ENCODE peak calls at places on chromosomes 13 and 19, in five cellular contexts. X is cortex of kidney; Z is thoracic aorta; H is HCT116; E is activated CD4-positive, alpha-beta T cell treated with anti-CD3 and anti-CD28 coated beads, Interleukin-2, amount 50 U/mL, for 1 hour. Q is an unnamed sample.

GRCh38 chr13:48624858-48625257 is 28.9 kb upstream of the CYSLTR2 start:
- DNase-seq in E (no peak), Z (no peak), H (no peak), X (no peak), Q (no peak)

GRCh38 chr13:61144834-61145593 is 270.6 kb downstream of the PCDH20 start:
- DNase-seq in E (no peak), Z (no peak), H (no peak), X (no peak), Q (no peak)

GRCh38 chr19:10334340-10335148 is 1.2 kb upstream of the RAVER1 start:
- DNase-seq in E (peak), X (peak), H (peak), Z (peak), Q (peak)

GRCh38 chr19:18883530-18884304 is 12.2 kb downstream of the CERS1 start:
- DNase-seq in Z (no peak), X (no peak), E (no peak), H (no peak), Q (no peak)

GRCh38 chr19:52343548-52343947 is 7.5 kb downstream of the ZNF610 start:
- DNase-seq in X (no peak), E (peak), H (peak), Z (no peak), Q (peak)

GRCh38 chr19:45276284-45276687 is 25.2 kb downstream of the MARK4 start:
- DNase-seq in Z (no peak), H (no peak), E (no peak), X (no peak), Q (no peak)

GRCh38 chr13:52026246-52026626 is 1.7 kb downstream of the UTP14C start:
- DNase-seq in E (no peak), X (no peak), H (no peak), Z (no peak), Q (no peak)

GRCh38 chr19:38736413-38737280 is 7.6 kb downstream of the CAPN12 start:
- DNase-seq in E (peak), X (no peak), H (peak), Z (no peak), Q (peak)

GRCh38 chr13:95258619-95259194 is 42.5 kb downstream of the ABCC4 start:
- DNase-seq in X (no peak), H (no peak), E (no peak), Z (no peak), Q (no peak)

GRCh38 chr13:73809561-73809960 is 324.6 kb downstream of the KLF12 start:
- DNase-seq in E (no peak), Z (no peak), H (no peak), X (no peak), Q (no peak)

GRCh38 chr19:29311391-29311790 is 98.4 kb upstream of the UQCRFS1 start:
- DNase-seq in H (no peak), X (no peak), Z (no peak), E (no peak), Q (no peak)

GRCh38 chr19:1592755-1593628 is at the start of gene MBD3:
- DNase-seq in Z (peak), H (peak), E (peak), X (no peak), Q (peak)

GRCh38 chr19:7265963-7266362 is 28.3 kb downstream of the INSR start:
- DNase-seq in E (no peak), X (no peak), H (no peak), Z (no peak), Q (no peak)

GRCh38 chr19:46186717-46187101 is 38.7 kb downstream of the IGFL2 start:
- DNase-seq in X (no peak), E (no peak), Z (no peak), H (no peak), Q (no peak)

GRCh38 chr13:46844431-46844830 is 47.5 kb upstream of the ESD start:
- DNase-seq in E (no peak), Z (no peak), H (no peak), X (no peak), Q (no peak)

GRCh38 chr19:42655748-42656147 is 61.0 kb upstream of the CEACAM8 start:
- DNase-seq in E (no peak), H (no peak), X (no peak), Z (no peak), Q (no peak)

GRCh38 chr19:49808762-49809154 is 4.3 kb downstream of the FUZ start:
- DNase-seq in X (no peak), E (peak), Z (peak), H (no peak), Q (peak)

GRCh38 chr13:25462301-25463125 is 90.7 kb downstream of the ATP8A2 start:
- DNase-seq in Z (no peak), X (no peak), H (no peak), E (no peak), Q (no peak)

GRCh38 chr13:49540552-49540951 is 44.8 kb downstream of the PHF11 start:
- DNase-seq in E (no peak), X (no peak), H (no peak), Z (no peak), Q (no peak)

GRCh38 chr13:99968521-99969367 is 2.8 kb downstream of the ZIC5 start:
- DNase-seq in Z (no peak), E (no peak), H (no peak), X (no peak), Q (no peak)

GRCh38 chr19:4178990-4179389 is 3.4 kb downstream of the SIRT6 start:
- DNase-seq in Z (no peak), X (no peak), H (no peak), E (no peak), Q (no peak)

GRCh38 chr13:50126378-50127016 is 111.3 kb downstream of the KCNRG start:
- DNase-seq in X (no peak), E (no peak), Z (no peak), H (no peak), Q (peak)

GRCh38 chr13:103539265-103539664 is 473.0 kb upstream of the SLC10A2 start:
- DNase-seq in H (no peak), E (no peak), X (no peak), Z (no peak), Q (no peak)